ENCODE peak calls at places on chromosomes 16 and 17, in four cellular contexts. I is HepG2, H is K562, X is SK-N-SH. E is an unnamed sample.

GRCh38 chr17:75152971-75153853 is 1.1 kb downstream of the JPT1 start:
- DNase-seq in I (peak; percentile 34), H (peak; percentile 19), X (peak; percentile 72), E (peak; percentile 47)

GRCh38 chr17:74962622-74963394 is 9.8 kb downstream of the HID1 start:
- DNase-seq in H (no peak), I (no peak), X (no peak), E (no peak)

GRCh38 chr16:49858200-49859129 is 2.6 kb upstream of the ZNF423 start:
- DNase-seq in X (peak; percentile 82), H (peak; percentile 45), I (no peak), E (peak; percentile 59)

GRCh38 chr16:1613240-1613639 is 1.1 kb downstream of the CRAMP1 start:
- DNase-seq in H (no peak), X (no peak), I (no peak), E (no peak)

GRCh38 chr16:21946889-21947635 is 6.1 kb upstream of the UQCRC2 start:
- DNase-seq in I (no peak), H (no peak), X (no peak), E (no peak)

GRCh38 chr17:72346306-72346705 is 225.5 kb downstream of the SOX9 start:
- DNase-seq in X (no peak), I (peak; percentile 72), H (no peak), E (no peak)

GRCh38 chr16:81522141-81522701 is 77.6 kb downstream of the CMIP start:
- DNase-seq in H (peak; percentile 85), X (peak; percentile 54), I (no peak), E (peak; percentile 54)

GRCh38 chr17:18319604-18320256 is 4.6 kb downstream of the SMCR8 start:
- DNase-seq in H (no peak), I (peak; percentile 37), X (peak; percentile 54), E (peak; percentile 56)

GRCh38 chr16:5615868-5616642 is 518.5 kb upstream of the EEF2KMT start:
- DNase-seq in X (peak; percentile 84), H (peak; percentile 89), I (peak; percentile 35), E (peak; percentile 40)

GRCh38 chr17:42027540-42027889 is 7.6 kb downstream of the NKIRAS2 start:
- DNase-seq in I (no peak), H (no peak), X (no peak), E (no peak)

GRCh38 chr17:44623070-44623725 is 33.1 kb upstream of the MEIOC start:
- DNase-seq in X (no peak), H (no peak), I (peak; percentile 18), E (no peak)

GRCh38 chr16:79691001-79691400 is 90.5 kb upstream of the MAF start:
- DNase-seq in H (no peak), I (no peak), X (no peak), E (no peak)

GRCh38 chr17:1111599-1112443 is 68.0 kb downstream of the ABR start:
- DNase-seq in X (peak; percentile 50), H (no peak), I (no peak), E (no peak)

GRCh38 chr17:11953924-11954323 is 43.4 kb downstream of the ZNF18 start:
- DNase-seq in I (no peak), H (no peak), X (no peak), E (no peak)

GRCh38 chr16:471353-472198 is 46.1 kb downstream of the RAB11FIP3 start:
- DNase-seq in X (peak; percentile 55), H (no peak), I (no peak), E (peak; percentile 68)
- TF ChIP-seq FOXJ3 in X (no peak), H (no peak), I (no peak), E (no peak)

GRCh38 chr17:31061678-31062077 is 33.1 kb upstream of the NF1 start:
- DNase-seq in H (no peak), I (no peak), X (no peak), E (peak; percentile 53)
- TF ChIP-seq FOXJ3 in H (no peak), I (no peak), X (no peak), E (no peak)

DNA sequence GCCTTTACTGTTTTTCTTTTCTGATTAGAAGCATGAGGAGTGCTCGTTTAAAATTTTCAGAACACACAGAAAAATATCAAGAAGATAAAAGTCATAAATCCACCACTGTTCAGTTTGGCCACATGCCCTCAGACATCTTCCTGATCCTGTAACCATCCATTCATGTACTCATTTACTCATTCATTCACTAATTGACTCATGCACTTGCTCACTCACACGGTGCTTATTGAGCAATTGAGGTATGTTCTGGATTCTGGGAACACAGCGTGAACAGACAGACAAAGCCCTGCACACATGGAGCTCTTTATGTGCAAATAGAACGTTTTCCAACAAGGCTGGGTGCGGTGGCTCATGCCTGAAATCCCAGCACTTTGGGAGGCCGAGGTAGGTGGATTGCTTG is 10.1 kb upstream of the NATD1 start:
- DNase-seq in I (no peak), H (no peak), X (no peak), E (no peak)
- TF ChIP-seq FOXJ3 in I (no peak), H (no peak), X (no peak), E (no peak)

GRCh38 chr17:55758171-55758570 is 7.3 kb downstream of the PCTP start:
- DNase-seq in X (no peak), I (no peak), H (no peak), E (no peak)
- TF ChIP-seq FOXJ3 in X (no peak), I (no peak), H (no peak), E (no peak)

GRCh38 chr16:73034374-73034773 is 13.6 kb downstream of the ZFHX3 start:
- DNase-seq in H (no peak), X (no peak), I (no peak), E (no peak)

GRCh38 chr16:73033271-73033998 is 14.5 kb downstream of the ZFHX3 start:
- DNase-seq in H (no peak), I (no peak), X (no peak), E (peak; percentile 85)

GRCh38 chr16:73036074-73036826 is 11.7 kb downstream of the ZFHX3 start:
- DNase-seq in H (no peak), X (no peak), I (no peak), E (peak; percentile 63)

GRCh38 chr16:73031155-73031866 is 16.6 kb downstream of the ZFHX3 start:
- DNase-seq in X (no peak), H (no peak), I (no peak), E (no peak)

GRCh38 chr16:73032548-73033270 is 15.2 kb downstream of the ZFHX3 start:
- DNase-seq in X (no peak), I (no peak), H (no peak), E (no peak)
- TF ChIP-seq FOXJ3 in X (no peak), I (no peak), H (no peak), E (no peak)

DNA sequence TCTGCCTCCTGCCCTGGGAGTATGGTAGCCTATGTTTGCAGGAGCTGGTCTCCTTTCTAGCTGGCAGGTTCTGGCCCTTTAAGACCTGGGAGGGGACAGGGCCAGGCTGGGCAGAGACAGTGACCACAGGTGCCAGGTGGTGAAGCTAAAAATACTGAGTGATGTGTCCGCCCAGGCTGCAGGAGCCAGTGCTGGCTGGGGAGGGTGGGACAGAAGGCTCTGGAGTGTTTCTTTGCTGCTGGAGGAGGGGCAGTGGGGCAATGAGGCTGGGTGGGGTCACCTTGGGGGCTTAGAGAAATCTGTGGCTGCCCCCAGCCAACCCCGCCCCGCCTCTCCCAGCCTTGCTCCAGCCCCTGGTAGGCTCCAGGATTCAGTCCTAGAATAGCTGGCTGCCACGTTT is 30.4 kb upstream of the SBK1 start:
- DNase-seq in I (no peak), X (no peak), H (no peak), E (no peak)
- TF ChIP-seq FOXJ3 in I (no peak), X (no peak), H (no peak), E (no peak)

E was measured in WTC11.